ENCODE peak calls at places on chromosome 10, in seven cellular contexts. U, M, Y, Q, N, E and Z are unnamed samples.
A peak's percentile ranks its signal among the peaks of the same experiment; 100 is the strongest.

GRCh38 chr10:22657566-22658190 is 56.7 kb downstream of the PIP4K2A start:
- DNase-seq in E (no peak), U (no peak), M (no peak), Q (no peak), Y (no peak), N (no peak), Z (no peak)

GRCh38 chr10:24277771-24278518 is 69.0 kb downstream of the KIAA1217 start:
- DNase-seq in N (no peak), U (no peak), Q (no peak), Y (no peak), M (no peak), E (no peak), Z (no peak)

GRCh38 chr10:29131952-29132820 is 156.7 kb upstream of the LYZL1 start:
- DNase-seq in Y (no peak), U (no peak), N (no peak), E (no peak), Q (no peak), M (no peak), Z (peak; percentile 86)

GRCh38 chr10:97991875-97992274 is 38.5 kb downstream of the CRTAC1 start:
- DNase-seq in U (no peak), E (no peak), Y (peak; percentile 54), Q (no peak), N (peak; percentile 42), M (peak; percentile 4), Z (peak; percentile 14)

GRCh38 chr10:98411768-98412167 is 3.2 kb downstream of the PYROXD2 start:
- DNase-seq in N (no peak), Y (no peak), M (no peak), U (no peak), E (no peak), Q (no peak), Z (peak; percentile 27)

GRCh38 chr10:5095687-5096086 is 1.5 kb downstream of the AKR1C3 start:
- DNase-seq in N (no peak), Y (no peak), M (no peak), Q (no peak), E (no peak), U (no peak), Z (peak; percentile 6)

GRCh38 chr10:104309980-104310978 is 28.0 kb downstream of the ITPRIP start:
- DNase-seq in Q (no peak), E (no peak), Y (no peak), N (no peak), U (no peak), M (peak; percentile 96), Z (peak; percentile 88)

GRCh38 chr10:99394256-99394655 is 36.2 kb downstream of the GOT1 start:
- DNase-seq in N (no peak), U (no peak), M (no peak), Y (no peak), E (no peak), Q (peak; percentile 59), Z (no peak)

GRCh38 chr10:119031496-119032059 is 2.1 kb downstream of the NANOS1 start:
- DNase-seq in Q (no peak), Y (no peak), N (no peak), E (no peak), M (no peak), U (no peak), Z (no peak)

GRCh38 chr10:101161494-101162299 is 30.6 kb downstream of the TLX1 start:
- DNase-seq in Q (peak; percentile 90), N (peak; percentile 73), E (peak; percentile 59), M (peak; percentile 48), Y (peak; percentile 79), U (peak; percentile 42), Z (peak; percentile 88)

GRCh38 chr10:70773965-70774809 is 11.0 kb downstream of the TBATA start:
- DNase-seq in U (no peak), Y (no peak), Q (no peak), M (no peak), N (no peak), E (no peak), Z (no peak)

GRCh38 chr10:4243169-4243568 is 458.2 kb upstream of the KLF6 start:
- DNase-seq in E (no peak), N (no peak), U (no peak), Y (no peak), Q (no peak), M (no peak), Z (no peak)

GRCh38 chr10:6151087-6151977 is 51.4 kb upstream of the PFKFB3 start:
- DNase-seq in Y (peak; percentile 73), U (no peak), M (peak; percentile 57), Q (no peak), N (no peak), E (peak; percentile 12), Z (peak; percentile 81)

GRCh38 chr10:4353059-4353655 is 472.9 kb upstream of the AKR1E2 start:
- DNase-seq in M (no peak), E (no peak), Q (no peak), U (no peak), Y (no peak), N (no peak), Z (no peak)

GRCh38 chr10:130185591-130185990 is 49.4 kb downstream of the GLRX3 start:
- DNase-seq in Y (no peak), U (no peak), N (no peak), M (no peak), E (no peak), Q (no peak), Z (no peak)

GRCh38 chr10:43264324-43264986 is 2.4 kb downstream of the RASGEF1A start:
- DNase-seq in N (no peak), U (no peak), Q (no peak), M (no peak), Y (no peak), E (no peak), Z (no peak)

GRCh38 chr10:123896217-123896927 is 4.8 kb upstream of the CPXM2 start:
- DNase-seq in Y (no peak), Q (no peak), N (no peak), U (no peak), M (no peak), E (no peak), Z (peak; percentile 60)

GRCh38 chr10:48215148-48215982 is 59.1 kb downstream of the FRMPD2 start:
- DNase-seq in M (peak; percentile 9), Y (peak; percentile 66), E (no peak), N (peak; percentile 25), Q (peak; percentile 57), U (no peak), Z (peak; percentile 15)

GRCh38 chr10:119306964-119307363 is 99.6 kb downstream of the GRK5 start:
- DNase-seq in U (no peak), N (no peak), E (no peak), Y (no peak), Q (no peak), M (peak; percentile 12), Z (no peak)

GRCh38 chr10:131198401-131198800 is 113.1 kb downstream of the TCERG1L start:
- DNase-seq in M (no peak), U (no peak), Q (no peak), E (no peak), Y (no peak), N (no peak), Z (no peak)

GRCh38 chr10:92758594-92758993 is 68.8 kb downstream of the HHEX start:
- DNase-seq in U (no peak), N (no peak), M (no peak), Y (no peak), Q (no peak), E (no peak), Z (no peak)